ENCODE peak calls at places on chromosomes 13 and 19, in nine cellular contexts. R is pancreas; D is body of pancreas; B is IMR-90; O is uterus; G is adipocyte; V is aorta; W is upper lobe of left lung; M is CD8-positive, alpha-beta memory T cell. L is an unnamed sample. For H3K9me3, the result is how much of the 10 kb centered on the place peaks cover.

GRCh38 chr19:2511991-2512390 is 36.1 kb downstream of the GADD45B start:
- DNase-seq in R (no peak), D (no peak), B (no peak), O (no peak), G (no peak), V (no peak), W (no peak), M (no peak), L (no peak)

GRCh38 chr13:97199451-97199850 is 22.7 kb upstream of the MBNL2 start:
- DNase-seq in R (no peak), D (no peak), B (no peak), O (no peak), G (no peak), V (no peak), W (no peak), M (no peak), L (no peak)

GRCh38 chr19:17070421-17070820 is 4.8 kb downstream of the HAUS8 start:
- DNase-seq in R (no peak), D (no peak), B (no peak), O (no peak), G (no peak), V (no peak), W (no peak), M (no peak), L (no peak)

GRCh38 chr19:48443262-48443661 is 2.5 kb upstream of the GRWD1 start:
- DNase-seq in R (no peak), D (peak), B (no peak), O (no peak), G (peak), V (no peak), W (no peak), M (no peak), L (no peak)

GRCh38 chr19:49497047-49497789 is 984 bp downstream of the RPS11 start:
- DNase-seq in R (peak), D (peak), B (peak), O (no peak), G (peak), V (peak), W (peak), M (peak), L (peak)

GRCh38 chr13:112674412-112675383 is 15.1 kb upstream of the ATP11A start:
- DNase-seq in R (no peak), D (no peak), B (no peak), O (no peak), G (no peak), V (no peak), W (no peak), M (no peak), L (no peak)

GRCh38 chr19:55640577-55641375 is at the start of gene ZNF580:
- DNase-seq in R (peak), D (peak), B (peak), O (peak), G (peak), V (peak), W (peak), M (peak), L (peak)

GRCh38 chr19:55667958-55668357 is 7.1 kb upstream of the EPN1 start:
- DNase-seq in R (no peak), D (peak), B (no peak), O (no peak), G (no peak), V (no peak), W (no peak), M (no peak), L (no peak)

GRCh38 chr13:70173236-70173959 is 65.1 kb upstream of the KLHL1 start:
- DNase-seq in R (no peak), D (no peak), B (no peak), O (no peak), G (no peak), V (no peak), W (no peak), M (no peak), L (no peak)

GRCh38 chr19:20072936-20073335 is 4.9 kb upstream of the ZNF90 start:
- DNase-seq in R (no peak), D (no peak), B (no peak), O (no peak), G (no peak), V (no peak), W (no peak), M (no peak), L (no peak)

GRCh38 chr19:51460164-51460992 is 2.1 kb upstream of the SIGLEC8 start:
- DNase-seq in R (no peak), D (peak), B (peak), O (no peak), G (peak), V (no peak), W (no peak), M (no peak), L (no peak)

GRCh38 chr19:17338440-17339078 is 1.2 kb downstream of the GTPBP3 start:
- DNase-seq in R (no peak), D (no peak), B (no peak), O (no peak), G (no peak), V (no peak), W (no peak), M (no peak), L (no peak)

GRCh38 chr19:53877361-53877766 is 4.6 kb upstream of the PRKCG start:
- DNase-seq in R (no peak), D (no peak), B (no peak), O (no peak), G (no peak), V (no peak), W (no peak), M (no peak), L (no peak)

GRCh38 chr19:5631511-5632240 is 8.8 kb downstream of the SAFB start:
- DNase-seq in R (no peak), D (no peak), B (no peak), O (peak), G (peak), V (no peak), W (no peak), M (no peak), L (no peak)

GRCh38 chr19:37635076-37636056 is 19.9 kb downstream of the ZFP30 start:
- DNase-seq in R (no peak), D (no peak), B (no peak), O (no peak), G (no peak), V (no peak), W (no peak), M (no peak), L (no peak)
- H3K9me3 ChIP-seq in R (under half), D (half or more), B (half or more), O (under half), G (half or more), V (under half), W (half or more), M (under half), L (under half)

GRCh38 chr19:22620401-22620800 is 13.7 kb upstream of the ZNF492 start:
- DNase-seq in R (no peak), D (no peak), B (no peak), O (no peak), G (no peak), V (no peak), W (peak), M (no peak), L (no peak)
- H3K9me3 ChIP-seq in R (under half), D (under half), B (under half), O (under half), G (under half), V (under half), W (under half), M (under half), L (under half)

GRCh38 chr19:58262922-58263296 is 15.8 kb upstream of the ZNF8 start:
- DNase-seq in R (no peak), D (no peak), B (no peak), O (no peak), G (no peak), V (no peak), W (no peak), M (no peak), L (no peak)

GRCh38 chr19:58261968-58262921 is 16.5 kb upstream of the ZNF8 start:
- DNase-seq in R (no peak), D (no peak), B (no peak), O (no peak), G (no peak), V (no peak), W (no peak), M (no peak), L (no peak)

GRCh38 chr19:58268344-58268743 is 10.4 kb upstream of the ZNF8 start:
- DNase-seq in R (no peak), D (no peak), B (no peak), O (no peak), G (no peak), V (no peak), W (no peak), M (no peak), L (no peak)

GRCh38 chr19:58261600-58261967 is 17.2 kb upstream of the ZNF8 start:
- DNase-seq in R (no peak), D (no peak), B (no peak), O (no peak), G (no peak), V (no peak), W (no peak), M (no peak), L (no peak)

GRCh38 chr19:58265100-58265499 is 13.7 kb upstream of the ZNF8 start:
- DNase-seq in R (no peak), D (no peak), B (no peak), O (no peak), G (no peak), V (no peak), W (no peak), M (no peak), L (no peak)
- H3K9me3 ChIP-seq in R (under half), D (half or more), B (half or more), O (under half), G (half or more), V (half or more), W (half or more), M (half or more), L (under half)

GRCh38 chr19:58038688-58039204 is 4.9 kb downstream of the ZSCAN1 start:
- DNase-seq in R (no peak), D (no peak), B (no peak), O (no peak), G (peak), V (no peak), W (no peak), M (no peak), L (no peak)

GRCh38 chr19:58034476-58034790 is 608 bp downstream of the ZSCAN1 start:
- DNase-seq in R (no peak), D (no peak), B (no peak), O (no peak), G (no peak), V (no peak), W (no peak), M (no peak), L (no peak)

GRCh38 chr19:58035863-58036262 is 2.0 kb downstream of the ZSCAN1 start:
- DNase-seq in R (no peak), D (no peak), B (no peak), O (no peak), G (no peak), V (no peak), W (no peak), M (no peak), L (no peak)

GRCh38 chr19:58040751-58041525 is 7.1 kb downstream of the ZSCAN1 start:
- DNase-seq in R (no peak), D (no peak), B (no peak), O (no peak), G (no peak), V (no peak), W (no peak), M (no peak), L (no peak)

GRCh38 chr19:58037927-58038687 is 4.3 kb downstream of the ZSCAN1 start:
- DNase-seq in R (no peak), D (peak), B (no peak), O (no peak), G (no peak), V (no peak), W (no peak), M (no peak), L (no peak)
- H3K9me3 ChIP-seq in R (under half), D (under half), B (under half), O (under half), G (under half), V (under half), W (under half), M (under half), L (under half)

DNA sequence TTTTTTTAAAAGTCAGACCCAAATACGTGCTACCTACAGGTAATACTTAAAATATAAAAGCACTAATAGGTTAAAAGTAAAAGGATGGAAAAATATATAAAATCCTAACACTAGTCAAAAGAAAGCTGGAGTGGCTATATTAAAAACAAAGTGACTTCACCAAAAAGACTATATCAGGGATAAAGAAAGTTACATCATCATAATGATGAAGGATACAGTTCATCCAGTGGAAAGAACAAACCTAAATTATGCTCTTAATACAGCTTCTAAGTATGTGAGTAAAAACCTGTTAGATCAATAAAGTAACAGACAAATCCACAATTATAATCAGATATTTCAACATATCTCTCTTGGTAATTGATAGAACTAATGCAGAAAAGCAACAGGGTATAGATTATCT is 1.1 kb upstream of the ZNF780B start:
- DNase-seq in R (no peak), D (no peak), B (no peak), O (no peak), G (no peak), V (no peak), W (no peak), M (no peak), L (no peak)
- H3K9me3 ChIP-seq in R (under half), D (under half), B (under half), O (under half), G (under half), V (under half), W (under half), M (under half), L (under half)